ENCODE peak calls at places on chromosome 2, in four cellular contexts. B is CD8-positive, alpha-beta T cell; C is fibroblast of lung; Z is cardiac muscle cell. N is an unnamed sample.

GRCh38 chr2:36427790-36428243 is 72.2 kb downstream of the CRIM1 start:
- DNase-seq in B (no peak), C (no peak), Z (no peak), N (no peak)

GRCh38 chr2:31877008-31877407 is 133.8 kb downstream of the MEMO1 start:
- DNase-seq in B (no peak), C (peak; percentile 56), Z (peak; percentile 22), N (no peak)

GRCh38 chr2:47617028-47617427 is 165.9 kb upstream of the MSH6 start:
- DNase-seq in B (no peak), C (no peak), Z (no peak), N (no peak)

GRCh38 chr2:149036507-149037293 is 1.8 kb upstream of the LYPD6B start:
- DNase-seq in B (no peak), C (no peak), Z (no peak), N (no peak)

GRCh38 chr2:216780843-216781242 is 79.0 kb downstream of the TNP1 start:
- DNase-seq in B (no peak), C (no peak), Z (no peak), N (no peak)

GRCh38 chr2:127575185-127575765 is 39.8 kb downstream of the MYO7B start:
- DNase-seq in B (no peak), C (no peak), Z (no peak), N (peak; percentile 29)

GRCh38 chr2:105929506-105929905 is 184.8 kb downstream of the NCK2 start:
- DNase-seq in B (peak; percentile 47), C (no peak), Z (peak; percentile 58), N (peak; percentile 78)

GRCh38 chr2:37085731-37086147 is 1.4 kb downstream of the GPATCH11 start:
- DNase-seq in B (no peak), C (peak; percentile 5), Z (peak; percentile 9), N (no peak)

GRCh38 chr2:182482511-182482910 is 55.7 kb upstream of the PDE1A start:
- DNase-seq in B (no peak), C (no peak), Z (no peak), N (no peak)

GRCh38 chr2:231467613-231468525 is 3.6 kb upstream of the NCL start:
- DNase-seq in B (no peak), C (no peak), Z (no peak), N (no peak)

GRCh38 chr2:95039410-95039809 is 13.9 kb downstream of the MAL start:
- DNase-seq in B (no peak), C (no peak), Z (no peak), N (no peak)

GRCh38 chr2:20568501-20569463 is 82.1 kb downstream of the HS1BP3 start:
- DNase-seq in B (no peak), C (no peak), Z (peak; percentile 77), N (no peak)

DNA sequence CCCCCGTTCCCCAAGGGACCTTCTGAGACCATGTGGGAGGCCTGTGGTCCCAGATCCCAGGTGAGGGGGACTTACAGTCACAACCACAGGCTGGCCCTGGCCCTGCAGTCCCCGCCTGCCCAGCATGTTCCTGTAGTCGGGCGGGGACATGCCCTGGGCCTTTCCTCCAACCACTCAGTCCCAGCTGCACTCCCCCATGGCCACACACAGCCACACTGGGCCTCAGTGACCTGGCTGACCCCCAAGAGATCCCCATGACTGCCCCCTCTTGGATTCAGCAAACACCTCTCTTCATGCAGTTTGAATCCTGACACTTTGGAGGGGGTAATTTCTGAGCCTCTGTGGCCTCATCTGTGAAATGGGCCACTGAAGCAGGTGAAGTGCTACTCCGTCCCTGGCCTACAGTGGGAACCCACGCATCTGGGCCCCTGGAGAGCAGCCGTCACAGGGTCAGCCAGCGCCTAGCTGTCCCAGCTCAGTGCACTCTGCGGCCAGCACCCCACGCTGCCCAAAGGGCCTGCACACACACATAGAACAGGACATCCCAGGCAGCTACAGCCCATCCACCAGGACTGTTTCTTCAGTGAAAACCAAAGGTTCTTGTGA is 12.7 kb upstream of the ARHGEF4 start:
- DNase-seq in B (no peak), C (no peak), Z (no peak), N (no peak)
- H3K27ac ChIP-seq in B (no peak overlapping the region), C (no peak overlapping the region), Z (no peak overlapping the region), N (no peak overlapping the region)

GRCh38 chr2:96161785-96162367 is 16.6 kb upstream of the DUSP2 start:
- DNase-seq in B (no peak), C (peak; percentile 15), Z (peak; percentile 46), N (no peak)
- H3K4me1 ChIP-seq in B (peaks cover 74% of the 10 kb centered on the region), C (no peaks in the 10 kb centered on the region), Z (peaks cover 11% of the 10 kb centered on the region), N (peaks cover 51% of the 10 kb centered on the region)

GRCh38 chr2:11617527-11617926 is 52.5 kb downstream of the NTSR2 start:
- DNase-seq in B (no peak), C (no peak), Z (no peak), N (no peak)

GRCh38 chr2:11613297-11613696 is 56.7 kb downstream of the NTSR2 start:
- DNase-seq in B (no peak), C (no peak), Z (no peak), N (no peak)

GRCh38 chr2:11616097-11616687 is 53.8 kb downstream of the NTSR2 start:
- DNase-seq in B (no peak), C (no peak), Z (no peak), N (no peak)

GRCh38 chr2:11616851-11617415 is 53.1 kb downstream of the NTSR2 start:
- DNase-seq in B (no peak), C (no peak), Z (no peak), N (no peak)

DNA sequence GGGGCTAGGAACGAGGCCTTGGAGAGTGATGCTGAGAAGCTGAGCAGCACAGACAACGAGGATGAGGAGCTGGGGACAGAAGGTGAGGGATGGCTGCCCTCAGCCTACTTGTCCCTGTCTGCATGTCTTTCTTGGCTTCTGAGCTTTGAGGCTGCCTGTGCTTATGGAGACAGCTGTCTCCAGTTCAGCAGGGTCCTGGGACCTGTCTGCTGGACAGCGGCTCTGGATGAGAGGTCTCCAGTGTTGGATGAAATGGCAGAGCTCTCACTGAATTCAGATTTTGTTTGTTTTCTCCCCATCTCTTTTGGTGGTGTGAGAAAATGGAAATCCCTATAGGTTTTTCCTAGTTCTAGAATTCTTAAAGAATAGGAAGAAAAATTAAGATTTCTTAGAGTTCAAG is 54.8 kb downstream of the NTSR2 start:
- DNase-seq in B (no peak), C (no peak), Z (no peak), N (no peak)
- H3K27ac ChIP-seq in B (no peak overlapping the region), C (no peak overlapping the region), Z (no peak overlapping the region), N (no peak overlapping the region)

GRCh38 chr2:163475815-163476214 is 260.0 kb downstream of the FIGN start:
- DNase-seq in B (no peak), C (no peak), Z (no peak), N (no peak)
- H3K4me1 ChIP-seq in B (no peaks in the 10 kb centered on the region), C (no peaks in the 10 kb centered on the region), Z (peaks cover 25% of the 10 kb centered on the region), N (no peaks in the 10 kb centered on the region)

GRCh38 chr2:159032156-159032555 is 63.7 kb downstream of the TANC1 start:
- DNase-seq in B (no peak), C (no peak), Z (no peak), N (no peak)
- H3K27ac ChIP-seq in B (no peak overlapping the region), C (no peak overlapping the region), Z (peak overlapping the region; percentile 92), N (no peak overlapping the region)

N was measured in naive thymus-derived CD4-positive, alpha-beta T cell.